ENCODE peak calls at places on chromosome 7, in nine cellular contexts. M is T-cell, V is HT-29, H is WTC11, A is skeletal muscle cell, F is non-pigmented ciliary epithelial cell, D is GDM1, I is breast epithelium, G is AG04450. L is an unnamed sample.

GRCh38 chr7:50332241-50333176 is 28.0 kb downstream of the IKZF1 start:
- DNase-seq in H (no peak), M (no peak), V (no peak), D (no peak), I (no peak), F (no peak), G (no peak), A (no peak), L (no peak)

GRCh38 chr7:116224492-116225098 is 14.3 kb downstream of the TES start:
- DNase-seq in D (no peak), G (no peak), A (no peak), F (no peak), V (no peak), M (no peak), H (no peak), I (no peak), L (no peak)

GRCh38 chr7:146826338-146826737 is 709.7 kb downstream of the CNTNAP2 start:
- DNase-seq in A (no peak), F (no peak), I (no peak), H (peak), G (no peak), M (no peak), D (no peak), V (no peak), L (no peak)

GRCh38 chr7:89726548-89726947 is 427.7 kb upstream of the STEAP1 start:
- DNase-seq in I (no peak), D (no peak), V (no peak), H (no peak), F (no peak), M (no peak), G (no peak), A (no peak), L (no peak)

GRCh38 chr7:81484266-81484665 is 285.6 kb downstream of the HGF start:
- DNase-seq in F (peak), G (peak), H (peak), M (no peak), A (peak), D (no peak), I (no peak), V (no peak), L (no peak)

GRCh38 chr7:114416089-114416990 is 1.7 kb downstream of the FOXP2 start:
- DNase-seq in M (no peak), F (no peak), V (no peak), G (no peak), H (no peak), A (no peak), I (no peak), D (no peak), L (no peak)

GRCh38 chr7:92997144-92997543 is 120.6 kb downstream of the SAMD9 start:
- DNase-seq in A (no peak), G (no peak), V (no peak), I (no peak), M (no peak), F (no peak), D (no peak), H (no peak), L (no peak)

GRCh38 chr7:44973610-44974401 is 5.0 kb downstream of the MYO1G start:
- DNase-seq in V (peak), F (no peak), G (no peak), H (peak), A (no peak), M (peak), I (no peak), D (peak), L (no peak)

GRCh38 chr7:105647591-105647990 is 66.3 kb upstream of the EFCAB10 start:
- DNase-seq in M (no peak), G (no peak), H (no peak), I (no peak), V (peak), F (no peak), D (no peak), A (no peak), L (no peak)

GRCh38 chr7:112763298-112763697 is 26.9 kb downstream of the TMEM168 start:
- DNase-seq in H (no peak), A (no peak), G (no peak), V (no peak), D (no peak), M (no peak), F (no peak), I (no peak), L (no peak)